ENCODE peak calls at places on chromosomes 5 and 9, in ten cellular contexts. P is heart left ventricle, F is fibroblast of the aortic adventitia, E is PC-9, H is lower lobe of right lung, B is HCT116, O is cardiac fibroblast, I is fibroblast of lung, L is psoas muscle, N is neural crest cell. S is an unnamed sample.

GRCh38 chr5:134184155-134185135 is 7.7 kb upstream of the SKP1 start:
- DNase-seq in E (peak), O (peak), B (peak), P (peak), H (peak), I (peak), L (peak), N (peak), F (peak), S (peak)

GRCh38 chr9:125126019-125126746 is 17.1 kb downstream of the SCAI start:
- DNase-seq in E (peak), P (peak), H (peak), I (peak), L (peak), O (peak), N (no peak), B (no peak), F (peak), S (peak)

GRCh38 chr5:14182761-14183160 is 39.6 kb downstream of the TRIO start:
- DNase-seq in N (no peak), E (no peak), H (no peak), O (no peak), B (no peak), P (no peak), F (no peak), I (no peak), L (no peak), S (no peak)

GRCh38 chr5:66717455-66718373 is 121.5 kb downstream of the MAST4 start:
- DNase-seq in E (no peak), I (no peak), F (no peak), P (no peak), H (no peak), N (no peak), B (no peak), O (no peak), L (no peak), S (no peak)

GRCh38 chr5:17374973-17375844 is 122.8 kb upstream of the TAF11L2 start:
- DNase-seq in L (no peak), B (no peak), P (no peak), H (no peak), I (peak), O (peak), N (no peak), E (peak), F (peak), S (no peak)

GRCh38 chr9:77013186-77013931 is 6.1 kb upstream of the FOXB2 start:
- DNase-seq in O (no peak), B (no peak), L (no peak), H (no peak), F (no peak), P (no peak), N (no peak), E (no peak), I (no peak), S (no peak)

GRCh38 chr5:72133212-72133990 is 26.1 kb downstream of the MAP1B start:
- DNase-seq in I (peak), N (no peak), B (no peak), P (no peak), E (no peak), F (peak), H (no peak), L (no peak), O (peak), S (no peak)

GRCh38 chr9:121281614-121282291 is 13.8 kb downstream of the GSN start:
- DNase-seq in O (peak), H (peak), F (peak), P (peak), I (peak), N (no peak), L (peak), B (peak), E (peak), S (no peak)

GRCh38 chr5:174910245-174910737 is 185.9 kb downstream of the MSX2 start:
- DNase-seq in P (peak), E (peak), B (peak), F (peak), H (peak), N (peak), L (peak), I (peak), O (peak), S (peak)

GRCh38 chr9:26892251-26893029 is at the start of gene CAAP1:
- DNase-seq in O (peak), F (peak), N (peak), E (peak), P (peak), H (peak), I (peak), L (peak), B (peak), S (peak)

GRCh38 chr9:127929044-127929979 is 1.3 kb downstream of the PIP5KL1 start:
- DNase-seq in E (no peak), N (no peak), B (no peak), P (no peak), O (no peak), F (no peak), I (no peak), L (no peak), H (no peak), S (no peak)

GRCh38 chr5:140005145-140005591 is 37.9 kb downstream of the NRG2 start:
- DNase-seq in P (no peak), I (no peak), L (no peak), N (no peak), H (no peak), F (no peak), B (no peak), O (no peak), E (no peak), S (peak)

GRCh38 chr9:116059466-116059865 is 94.1 kb upstream of the PAPPA start:
- DNase-seq in B (no peak), P (no peak), E (no peak), L (no peak), N (no peak), F (peak), I (no peak), O (peak), H (no peak), S (no peak)

GRCh38 chr9:101635473-101635872 is 40.7 kb upstream of the PPP3R2 start:
- DNase-seq in E (no peak), N (no peak), B (no peak), P (no peak), O (no peak), I (no peak), L (no peak), H (no peak), F (no peak), S (no peak)

GRCh38 chr9:126617740-126618133 is 4.0 kb downstream of the LMX1B start:
- DNase-seq in B (no peak), O (no peak), L (no peak), I (no peak), H (no peak), P (no peak), E (no peak), F (no peak), N (no peak), S (no peak)

GRCh38 chr9:101087426-101087825 is 58.9 kb downstream of the PLPPR1 start:
- DNase-seq in F (no peak), E (no peak), B (no peak), H (no peak), N (no peak), I (no peak), L (no peak), O (no peak), P (no peak), S (no peak)

GRCh38 chr9:5786370-5787127 is 46.4 kb downstream of the ERMP1 start:
- DNase-seq in P (no peak), H (no peak), N (no peak), O (peak), E (no peak), B (no peak), L (no peak), I (peak), F (no peak), S (no peak)

GRCh38 chr5:178130576-178131445 is at the start of gene RMND5B:
- DNase-seq in F (peak), H (peak), O (peak), I (peak), P (peak), E (peak), B (peak), N (peak), L (peak), S (peak)

GRCh38 chr5:158942217-158942616 is 157.5 kb downstream of the EBF1 start:
- DNase-seq in B (no peak), N (no peak), O (no peak), I (peak), L (no peak), F (no peak), E (no peak), H (no peak), P (no peak), S (no peak)

GRCh38 chr5:26060212-26060611 is 978.2 kb downstream of the CDH9 start:
- DNase-seq in O (no peak), N (no peak), I (no peak), P (no peak), E (no peak), F (no peak), L (no peak), H (no peak), B (no peak), S (no peak)

GRCh38 chr9:136257381-136258298 is 12.0 kb upstream of the QSOX2 start:
- DNase-seq in L (no peak), O (no peak), H (no peak), E (no peak), I (no peak), N (no peak), P (no peak), B (no peak), F (no peak), S (no peak)
- TF ChIP-seq CTCF in L (no peak), O (no peak), H (no peak), E (no peak), I (no peak), N (no peak), P (no peak), B (no peak), F (no peak), S (no peak)

GRCh38 chr9:91089405-91090131 is 272.1 kb downstream of the AUH start:
- DNase-seq in B (no peak), H (no peak), E (peak), O (peak), P (no peak), L (no peak), I (peak), N (no peak), F (peak), S (peak)
- TF ChIP-seq CTCF in B (peak), H (peak), E (peak), O (peak), P (peak), L (peak), I (peak), N (no peak), F (peak), S (peak)

GRCh38 chr9:95185931-95186330 is 131.6 kb downstream of the FANCC start:
- DNase-seq in O (no peak), N (no peak), H (no peak), F (no peak), L (no peak), I (no peak), B (no peak), E (no peak), P (no peak), S (no peak)

GRCh38 chr9:95177617-95178016 is 139.9 kb downstream of the FANCC start:
- DNase-seq in O (no peak), B (no peak), I (no peak), N (no peak), F (no peak), E (no peak), H (no peak), L (no peak), P (no peak), S (no peak)

GRCh38 chr9:95181226-95181818 is 136.2 kb downstream of the FANCC start:
- DNase-seq in E (no peak), O (peak), L (no peak), P (no peak), H (no peak), I (no peak), N (no peak), F (peak), B (peak), S (peak)

GRCh38 chr9:95181845-95182244 is 135.7 kb downstream of the FANCC start:
- DNase-seq in N (no peak), P (no peak), I (peak), B (no peak), H (no peak), F (no peak), O (no peak), L (no peak), E (no peak), S (no peak)

GRCh38 chr9:95182854-95183563 is 134.5 kb downstream of the FANCC start:
- DNase-seq in F (no peak), N (no peak), H (no peak), P (no peak), E (no peak), I (no peak), O (no peak), L (no peak), B (no peak), S (no peak)
- TF ChIP-seq CTCF in F (peak), N (peak), H (no peak), P (peak), E (no peak), I (no peak), O (peak), L (no peak), B (no peak), S (no peak)

GRCh38 chr9:107858260-107858659 is 368.7 kb upstream of the KLF4 start:
- DNase-seq in N (no peak), I (no peak), E (no peak), O (no peak), L (no peak), P (no peak), H (no peak), B (no peak), F (no peak), S (no peak)

GRCh38 chr9:107855164-107855563 is 365.6 kb upstream of the KLF4 start:
- DNase-seq in F (no peak), B (no peak), H (no peak), O (no peak), I (no peak), E (no peak), N (no peak), L (no peak), P (no peak), S (no peak)

GRCh38 chr9:107853461-107853860 is 363.9 kb upstream of the KLF4 start:
- DNase-seq in O (no peak), P (no peak), H (no peak), E (no peak), N (no peak), B (no peak), F (no peak), L (no peak), I (no peak), S (no peak)

GRCh38 chr9:107852891-107853290 is 363.3 kb upstream of the KLF4 start:
- DNase-seq in N (no peak), B (no peak), F (no peak), I (no peak), E (peak), L (no peak), O (no peak), P (no peak), H (no peak), S (no peak)

GRCh38 chr9:107856633-107857032 is 367.1 kb upstream of the KLF4 start:
- DNase-seq in B (no peak), N (no peak), E (no peak), F (no peak), O (no peak), I (no peak), P (no peak), H (no peak), L (no peak), S (no peak)
- TF ChIP-seq CTCF in B (no peak), N (no peak), E (no peak), F (no peak), O (no peak), I (no peak), P (no peak), H (no peak), L (no peak), S (no peak)

GRCh38 chr5:148931453-148932057 is 105.1 kb downstream of the ADRB2 start:
- DNase-seq in O (no peak), H (no peak), E (no peak), N (no peak), B (no peak), I (no peak), F (no peak), P (no peak), L (no peak), S (no peak)
- TF ChIP-seq CTCF in O (no peak), H (no peak), E (no peak), N (no peak), B (no peak), I (no peak), F (no peak), P (no peak), L (no peak), S (no peak)

GRCh38 chr9:97109194-97109811 is 70.4 kb upstream of the CTSV start:
- DNase-seq in N (no peak), P (peak), O (peak), H (no peak), E (peak), B (peak), I (peak), L (no peak), F (peak), S (peak)
- TF ChIP-seq CTCF in N (peak), P (peak), O (peak), H (peak), E (peak), B (peak), I (peak), L (peak), F (peak), S (peak)

S was measured in GM10248.